ENCODE peak calls at places on chromosomes 5 and 9, in seven cellular contexts. O is SK-N-SH, T is adipocyte, J is lung, N is GM06990, L is endothelial cell of umbilical vein, V is kidney epithelial cell. D is an unnamed sample.

GRCh38 chr9:93265301-93265971 is 81.5 kb downstream of the WNK2 start:
- DNase-seq in L (no peak), N (no peak), J (no peak), V (no peak), O (peak; percentile 21), T (no peak), D (no peak)

GRCh38 chr5:132274050-132274869 is 16.8 kb downstream of the PDLIM4 start:
- DNase-seq in V (no peak), L (no peak), O (no peak), T (no peak), J (no peak), N (no peak), D (no peak)

GRCh38 chr5:125575561-125576504 is 829.4 kb upstream of the ZNF608 start:
- DNase-seq in J (no peak), L (peak; percentile 35), N (no peak), O (peak; percentile 55), V (no peak), T (no peak), D (peak; percentile 81)

GRCh38 chr9:16458696-16459420 is 411.6 kb downstream of the BNC2 start:
- DNase-seq in V (no peak), L (peak; percentile 72), O (no peak), J (no peak), N (peak; percentile 60), T (peak; percentile 27), D (no peak)

GRCh38 chr5:139725073-139725830 is 70.4 kb upstream of the PSD2 start:
- DNase-seq in L (peak; percentile 86), O (peak; percentile 85), T (peak; percentile 91), V (peak; percentile 73), J (no peak), N (no peak), D (peak; percentile 69)

GRCh38 chr5:61329729-61330128 is 2.3 kb upstream of the ZSWIM6 start:
- DNase-seq in O (no peak), T (peak; percentile 30), L (peak; percentile 80), J (no peak), V (no peak), N (peak; percentile 26), D (no peak)

GRCh38 chr5:68419637-68420452 is 204.3 kb downstream of the PIK3R1 start:
- DNase-seq in T (peak; percentile 72), L (peak; percentile 8), V (no peak), N (no peak), O (no peak), J (no peak), D (no peak)

GRCh38 chr9:8188720-8189407 is 389.3 kb upstream of the DMAC1 start:
- DNase-seq in T (no peak), V (no peak), O (peak; percentile 46), J (no peak), N (no peak), L (no peak), D (no peak)

GRCh38 chr9:34375901-34376595 is 650 bp downstream of the MYORG start:
- DNase-seq in J (peak; percentile 57), N (peak; percentile 48), T (peak; percentile 25), O (peak; percentile 76), V (no peak), L (peak; percentile 42), D (no peak)

GRCh38 chr9:93968451-93969327 is 13.5 kb upstream of the BARX1 start:
- DNase-seq in V (no peak), N (no peak), T (no peak), O (no peak), L (no peak), J (no peak), D (no peak)

GRCh38 chr9:4689013-4689412 is 9.6 kb downstream of the CDC37L1 start:
- DNase-seq in V (no peak), L (no peak), N (no peak), T (no peak), J (no peak), O (no peak), D (no peak)

GRCh38 chr5:117801583-117801982 is 1186.8 kb downstream of the DTWD2 start:
- DNase-seq in V (no peak), O (no peak), J (no peak), T (no peak), L (no peak), N (no peak), D (no peak)

GRCh38 chr5:14153932-14154646 is 10.9 kb downstream of the TRIO start:
- DNase-seq in V (no peak), T (peak; percentile 48), N (no peak), L (peak; percentile 97), O (no peak), J (peak; percentile 64), D (peak; percentile 40)

GRCh38 chr5:14830210-14831005 is 41.2 kb downstream of the ANKH start:
- DNase-seq in V (no peak), N (no peak), L (peak; percentile 32), J (no peak), T (no peak), O (no peak), D (no peak)

GRCh38 chr9:134682026-134682425 is 40.4 kb downstream of the COL5A1 start:
- DNase-seq in O (no peak), L (no peak), V (no peak), T (no peak), J (no peak), N (no peak), D (peak; percentile 13)

GRCh38 chr9:107188376-107188775 is 94.7 kb upstream of the RAD23B start:
- DNase-seq in V (no peak), T (no peak), L (no peak), N (no peak), O (no peak), J (no peak), D (no peak)

GRCh38 chr5:55232194-55232984 is 1.0 kb downstream of the CCNO start:
- DNase-seq in J (no peak), L (peak; percentile 24), T (peak; percentile 22), V (no peak), N (peak; percentile 37), O (peak; percentile 39), D (no peak)

GRCh38 chr5:173925449-173926071 is 37.4 kb downstream of the CPEB4 start:
- DNase-seq in O (no peak), N (no peak), L (peak; percentile 70), V (no peak), T (peak; percentile 53), J (no peak), D (no peak)

GRCh38 chr5:50749181-50749580 is 82.7 kb downstream of the PARP8 start:
- DNase-seq in V (no peak), J (no peak), L (no peak), T (no peak), O (no peak), N (no peak), D (no peak)

GRCh38 chr5:169174923-169175322 is 126.0 kb downstream of the SLIT3 start:
- DNase-seq in J (no peak), N (no peak), T (no peak), V (no peak), O (no peak), L (no peak), D (no peak)

GRCh38 chr5:146428658-146429057 is 18.5 kb upstream of the TCERG1 start:
- DNase-seq in V (no peak), O (no peak), T (no peak), N (no peak), J (no peak), L (no peak), D (no peak)

GRCh38 chr5:126956991-126957390 is 73.4 kb downstream of the MARCHF3 start:
- DNase-seq in J (no peak), L (no peak), V (no peak), N (no peak), O (no peak), T (no peak), D (no peak)

GRCh38 chr9:63859475-63860215 is 1425.4 kb downstream of the FOXD4L5 start:
- DNase-seq in T (no peak), L (no peak), V (no peak), J (no peak), O (peak; percentile 86), N (no peak), D (no peak)

DNA sequence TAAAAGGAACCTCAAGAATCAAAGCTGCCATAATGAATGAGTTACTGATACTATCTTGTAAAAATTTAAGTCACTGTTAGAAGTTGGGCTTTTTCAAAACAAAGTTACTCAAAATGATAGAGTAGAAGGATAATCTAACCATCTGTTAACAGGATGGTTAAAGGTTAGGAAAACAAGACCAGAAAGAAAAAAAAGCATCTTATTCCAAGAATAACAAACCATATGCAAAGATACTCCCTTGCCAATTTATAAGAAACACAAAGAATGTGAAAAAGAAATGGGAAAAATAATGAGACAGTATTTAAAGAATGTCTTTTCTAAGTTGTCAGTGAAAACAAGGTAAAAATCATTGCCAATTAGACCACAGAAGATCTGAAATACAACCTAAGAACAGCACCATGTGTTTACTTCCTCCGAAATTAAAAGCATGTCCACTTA is 51.2 kb downstream of the STRBP start:
- DNase-seq in T (peak; percentile 40), L (peak; percentile 69), N (no peak), J (no peak), V (no peak), O (no peak), D (no peak)
- H3K27me3 ChIP-seq in T (no peaks in the 10 kb centered on the region), L (no peaks in the 10 kb centered on the region), N (no peaks in the 10 kb centered on the region), J (no peaks in the 10 kb centered on the region), V (no peaks in the 10 kb centered on the region), O (no peaks in the 10 kb centered on the region), D (no peaks in the 10 kb centered on the region)

GRCh38 chr9:114484854-114485443 is 20.3 kb downstream of the WHRN start:
- DNase-seq in O (no peak), V (no peak), J (no peak), L (no peak), T (peak; percentile 29), N (peak; percentile 31), D (no peak)
- H3K27me3 ChIP-seq in O (peaks cover 2% of the 10 kb centered on the region), V (no peaks in the 10 kb centered on the region), J (no peaks in the 10 kb centered on the region), L (peaks cover under 1% of the 10 kb centered on the region), T (peaks cover 4% of the 10 kb centered on the region), N (no peaks in the 10 kb centered on the region), D (no peaks in the 10 kb centered on the region)

DNA sequence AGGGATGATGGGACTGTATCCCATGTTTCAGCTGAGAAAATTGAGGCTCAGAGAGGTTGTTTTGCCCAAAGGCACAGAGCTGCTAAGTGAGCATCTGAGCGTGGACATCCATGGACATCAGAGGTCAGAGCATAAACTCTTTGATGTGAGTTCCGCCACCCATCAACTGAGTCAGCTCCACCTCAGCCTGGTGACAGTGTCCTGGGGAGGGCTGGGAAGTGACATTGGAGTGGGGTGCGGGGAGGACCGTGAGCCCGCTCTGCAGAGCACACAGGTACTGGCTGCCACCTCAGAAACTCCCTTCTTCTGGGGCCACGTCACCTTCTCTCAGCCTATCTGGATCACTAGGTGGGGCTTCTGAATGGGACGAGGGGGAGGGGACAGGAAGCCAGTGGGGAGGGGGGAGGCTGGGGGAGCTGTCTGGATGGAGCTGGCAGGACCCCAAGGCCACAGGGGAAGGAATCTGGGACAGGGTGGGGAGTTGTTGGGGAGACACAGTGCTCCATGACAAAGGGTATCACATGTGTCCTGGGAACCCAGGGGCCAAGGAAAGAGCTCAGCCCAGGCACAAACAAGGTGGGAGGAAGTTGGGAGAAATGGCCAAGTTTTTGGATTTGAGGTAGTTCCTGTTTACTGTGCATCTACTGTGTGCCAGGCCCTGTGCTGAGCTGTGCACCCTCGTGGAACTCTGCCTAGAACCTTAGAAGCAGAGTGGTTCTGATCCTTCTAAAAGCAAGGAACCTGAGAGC is 2.5 kb downstream of the LAMC3 start:
- DNase-seq in N (no peak), O (peak; percentile 36), V (no peak), L (no peak), J (no peak), T (no peak), D (no peak)
- H3K27me3 ChIP-seq in N (no peaks in the 10 kb centered on the region), O (peaks cover 34% of the 10 kb centered on the region), V (peaks cover 27% of the 10 kb centered on the region), L (peaks cover 18% of the 10 kb centered on the region), J (no peaks in the 10 kb centered on the region), T (peaks cover 12% of the 10 kb centered on the region), D (no peaks in the 10 kb centered on the region)

DNA sequence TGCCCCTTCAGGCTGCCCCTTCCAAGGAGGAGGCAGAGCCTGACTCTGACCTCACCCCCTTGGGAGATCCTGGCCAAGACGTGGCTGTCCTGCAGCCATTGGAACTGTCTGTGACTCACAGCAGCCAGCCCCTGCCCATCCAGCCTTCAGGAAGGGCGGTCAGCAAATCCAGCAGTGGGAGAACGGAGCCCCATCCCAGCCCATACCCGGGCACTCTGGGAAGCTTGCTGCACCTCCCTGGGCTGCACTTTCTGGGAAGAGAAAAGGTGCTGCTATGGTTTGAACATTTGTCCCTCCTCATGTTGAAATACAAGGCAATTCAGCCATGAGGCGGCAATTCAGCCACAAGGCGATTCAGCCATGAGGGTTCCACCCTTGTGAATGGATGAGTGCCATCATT is 24.4 kb downstream of the CCDC187 start:
- DNase-seq in N (no peak), O (no peak), V (no peak), L (no peak), T (no peak), J (no peak), D (no peak)
- H3K27me3 ChIP-seq in N (no peaks in the 10 kb centered on the region), O (peaks cover 33% of the 10 kb centered on the region), V (peaks cover 36% of the 10 kb centered on the region), L (peaks cover 2% of the 10 kb centered on the region), T (peaks cover 48% of the 10 kb centered on the region), J (no peaks in the 10 kb centered on the region), D (no peaks in the 10 kb centered on the region)